ENCODE peak calls at places on chromosomes 11 and 22, in seven cellular contexts. N, G, C, I, L, X and W are unnamed samples.

GRCh38 chr11:134531331-134532135 is 119.5 kb upstream of the B3GAT1 start:
- DNase-seq in C (peak; percentile 18), G (peak; percentile 71), N (no peak), L (peak; percentile 73), X (no peak), I (no peak), W (no peak)

GRCh38 chr22:26599505-26599904 is 9.6 kb upstream of the TPST2 start:
- DNase-seq in X (no peak), L (no peak), N (no peak), I (no peak), G (no peak), C (no peak), W (no peak)

GRCh38 chr11:103395612-103396011 is 286.4 kb downstream of the DYNC2H1 start:
- DNase-seq in L (no peak), N (no peak), C (no peak), I (peak; percentile 5), G (no peak), X (no peak), W (peak; percentile 89)

GRCh38 chr11:69655479-69656394 is 14.8 kb downstream of the CCND1 start:
- DNase-seq in X (no peak), L (no peak), I (no peak), G (peak; percentile 69), C (no peak), N (no peak), W (no peak)

GRCh38 chr11:116357769-116358544 is 414.8 kb downstream of the BUD13 start:
- DNase-seq in N (peak; percentile 24), G (no peak), C (no peak), L (no peak), I (no peak), X (peak; percentile 55), W (peak; percentile 4)

GRCh38 chr11:83092488-83093384 is 21.0 kb upstream of the RAB30 start:
- DNase-seq in G (no peak), I (no peak), C (no peak), X (no peak), N (no peak), L (no peak), W (peak; percentile 67)

GRCh38 chr11:2315395-2316168 is 13.8 kb downstream of the TSPAN32 start:
- DNase-seq in X (no peak), N (no peak), G (no peak), L (no peak), I (no peak), C (no peak), W (no peak)

GRCh38 chr11:68403424-68403823 is 57.1 kb upstream of the PPP6R3 start:
- DNase-seq in X (no peak), C (no peak), N (no peak), G (no peak), I (no peak), L (no peak), W (no peak)

GRCh38 chr11:42802211-42802918 is 509.4 kb upstream of the API5 start:
- DNase-seq in C (no peak), N (no peak), I (no peak), X (no peak), G (no peak), L (no peak), W (no peak)

GRCh38 chr11:13479688-13480087 is 16.1 kb downstream of the PTH start:
- DNase-seq in N (no peak), L (no peak), G (no peak), C (no peak), X (no peak), I (no peak), W (no peak)

GRCh38 chr11:70671611-70672010 is 273.3 kb downstream of the CTTN start:
- DNase-seq in N (no peak), I (no peak), X (no peak), G (no peak), L (no peak), C (no peak), W (no peak)

GRCh38 chr22:42388130-42388797 is 43.9 kb downstream of the NFAM1 start:
- DNase-seq in L (no peak), X (no peak), C (no peak), I (no peak), N (no peak), G (no peak), W (peak; percentile 51)

GRCh38 chr11:29486301-29486700 is 530.5 kb downstream of the KCNA4 start:
- DNase-seq in G (no peak), L (no peak), I (no peak), C (no peak), X (no peak), N (no peak), W (no peak)

GRCh38 chr11:9001736-9002135 is 2.1 kb downstream of the NRIP3 start:
- DNase-seq in X (no peak), L (no peak), I (peak; percentile 48), N (no peak), G (no peak), C (no peak), W (peak; percentile 97)

GRCh38 chr11:82105331-82105992 is 628.2 kb downstream of the FAM181B start:
- DNase-seq in L (no peak), C (no peak), I (no peak), G (no peak), X (no peak), N (no peak), W (no peak)

GRCh38 chr22:41094036-41094435 is 1.6 kb downstream of the EP300 start:
- DNase-seq in N (no peak), I (no peak), G (no peak), L (no peak), C (no peak), X (peak; percentile 36), W (peak; percentile 32)

GRCh38 chr11:62788991-62789390 is 1.8 kb downstream of the TMEM179B start:
- DNase-seq in G (peak; percentile 39), X (no peak), N (no peak), L (no peak), C (no peak), I (no peak), W (no peak)
- TF ChIP-seq CTCF in G (no peak), X (no peak), N (no peak), L (no peak), C (no peak), I (no peak), W (peak; percentile 5)

GRCh38 chr11:110297082-110297725 is 790 bp upstream of the RDX start:
- DNase-seq in X (no peak), I (no peak), G (no peak), L (no peak), N (no peak), C (no peak), W (peak; percentile 77)

GRCh38 chr11:110295487-110296225 is 758 bp downstream of the RDX start:
- DNase-seq in X (peak; percentile 81), L (peak; percentile 90), C (peak; percentile 38), G (peak; percentile 82), N (no peak), I (no peak), W (no peak)

GRCh38 chr11:110297726-110298297 is 1.4 kb upstream of the RDX start:
- DNase-seq in I (no peak), G (no peak), X (no peak), C (no peak), L (no peak), N (no peak), W (peak; percentile 78)

GRCh38 chr11:110295086-110295485 is 1.3 kb downstream of the RDX start:
- DNase-seq in I (no peak), C (no peak), X (no peak), G (no peak), L (no peak), N (no peak), W (no peak)

DNA sequence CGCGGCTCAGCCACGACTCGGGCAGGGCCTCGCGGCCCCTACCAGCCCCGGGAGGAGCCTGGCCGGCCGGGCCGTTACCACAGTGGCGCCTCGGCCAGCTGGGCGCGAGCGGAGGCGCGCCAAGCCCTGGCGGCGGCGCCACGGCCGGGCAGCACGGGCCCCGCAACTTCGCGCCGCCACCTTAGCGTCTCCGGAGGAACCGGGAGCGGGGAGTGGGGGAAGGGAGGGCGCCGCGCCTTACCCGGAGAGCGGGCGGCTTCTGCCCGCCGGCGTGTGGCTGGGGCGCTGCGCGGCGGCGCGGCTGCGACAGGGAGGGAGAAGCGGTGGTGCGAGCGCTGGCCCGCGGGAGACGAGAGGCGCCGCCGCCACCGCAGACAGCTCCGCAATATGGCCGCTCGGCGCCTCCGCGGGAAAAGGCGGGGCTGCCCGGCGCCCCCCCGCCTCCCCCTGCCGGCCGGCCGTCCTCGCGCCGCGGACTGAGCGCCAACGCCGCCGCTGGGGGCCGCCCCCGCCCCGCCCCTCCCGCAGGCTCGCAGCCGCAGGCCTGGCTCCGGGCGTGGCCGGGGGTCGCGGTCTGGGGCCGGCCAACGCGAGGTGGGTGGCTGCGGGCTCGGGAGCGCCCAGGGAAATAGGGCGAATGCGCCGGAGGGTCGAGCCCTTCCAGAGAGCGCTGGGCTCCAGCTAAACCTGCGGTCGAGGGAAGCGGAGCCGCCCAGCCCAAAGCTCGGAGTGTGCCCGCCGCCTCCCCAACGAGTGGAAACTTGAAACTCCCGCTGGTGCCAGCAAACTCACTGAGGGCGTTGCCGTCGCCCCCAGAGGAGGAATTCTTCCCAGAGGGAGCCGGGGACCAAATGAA is at the start of gene RDX:
- DNase-seq in G (peak; percentile 93), N (peak; percentile 64), C (peak; percentile 67), L (peak; percentile 95), X (peak; percentile 95), I (no peak), W (peak; percentile 79)
- TF ChIP-seq CTCF in G (peak; percentile 4), N (no peak), C (no peak), L (no peak), X (peak; percentile 24), I (no peak), W (no peak)

GRCh38 chr11:127385071-127385470 is 384.5 kb upstream of the KIRREL3 start:
- DNase-seq in C (no peak), X (no peak), G (no peak), I (no peak), L (no peak), N (no peak), W (no peak)

GRCh38 chr11:127381247-127381646 is 380.7 kb upstream of the KIRREL3 start:
- DNase-seq in L (no peak), X (no peak), G (no peak), I (no peak), C (no peak), N (no peak), W (no peak)

DNA sequence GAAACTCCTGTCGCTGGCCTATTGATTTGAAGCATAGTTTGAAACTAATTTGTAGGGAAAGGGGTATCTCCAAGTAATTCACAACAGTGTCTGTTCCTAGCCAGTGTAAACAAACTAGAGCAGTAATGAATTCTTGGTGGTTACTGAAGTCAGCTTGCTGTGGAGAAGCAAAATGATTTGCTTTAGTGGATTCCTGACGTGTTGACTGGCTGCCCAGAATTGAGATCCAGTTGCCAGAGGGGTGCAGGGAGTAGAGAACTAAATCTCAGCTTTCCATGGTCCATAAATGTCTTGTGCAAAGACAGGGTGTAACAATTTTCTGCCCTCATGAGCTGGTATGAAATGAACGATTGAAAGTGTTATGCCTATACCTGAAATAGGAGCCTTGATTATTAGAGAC is 382.5 kb upstream of the KIRREL3 start:
- DNase-seq in X (no peak), C (no peak), I (no peak), N (no peak), L (no peak), G (no peak), W (no peak)
- TF ChIP-seq CTCF in X (no peak), C (no peak), I (no peak), N (no peak), L (no peak), G (no peak), W (no peak)

DNA sequence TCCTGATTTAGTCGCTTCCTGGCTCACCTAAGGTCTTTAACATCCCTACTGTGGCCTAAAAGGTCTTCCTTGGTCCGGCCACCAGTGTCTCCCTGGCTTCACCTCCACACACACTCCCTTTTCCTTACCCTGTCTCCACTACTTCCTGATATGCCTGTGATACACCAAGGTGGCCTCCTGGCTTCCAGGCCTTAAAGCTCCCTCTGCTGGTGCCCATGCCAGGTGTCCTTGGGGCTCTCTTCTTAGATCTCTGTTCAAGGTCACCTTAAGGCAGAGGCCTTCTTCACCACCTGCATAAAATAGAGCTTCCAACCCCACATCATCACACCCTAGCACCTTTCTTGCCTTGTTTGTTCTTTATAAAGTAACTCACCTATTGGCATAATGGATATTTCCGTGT is 787.7 kb downstream of the NTM start:
- DNase-seq in N (no peak), L (no peak), C (no peak), I (no peak), X (no peak), G (no peak), W (peak; percentile 47)
- TF ChIP-seq CTCF in N (peak; percentile 48), L (no peak), C (peak; percentile 8), I (peak; percentile 50), X (peak; percentile 14), G (peak; percentile 14), W (peak; percentile 72)